ENCODE peak calls at places on chromosomes 12 and 14, in seven cellular contexts. Q is dorsolateral prefrontal cortex; H is PC-3; Y is aorta; A is CD8-positive, alpha-beta T cell; U is CD8-positive, alpha-beta memory T cell; N is psoas muscle. F is an unnamed sample.

GRCh38 chr12:121334513-121335343 is 17.5 kb downstream of the ANAPC5 start:
- DNase-seq in A (no peak), U (no peak), Y (no peak), Q (no peak), H (peak), N (no peak), F (no peak)

GRCh38 chr12:38384816-38385491 is 68.4 kb downstream of the ALG10B start:
- DNase-seq in U (no peak), N (no peak), Y (no peak), A (no peak), Q (no peak), H (peak), F (no peak)

GRCh38 chr12:109777544-109777943 is 55.7 kb downstream of the TRPV4 start:
- DNase-seq in H (peak), Q (no peak), U (no peak), N (peak), Y (no peak), A (peak), F (no peak)

GRCh38 chr12:63163542-63163941 is 12.5 kb upstream of the AVPR1A start:
- DNase-seq in Y (no peak), N (no peak), U (no peak), H (no peak), Q (no peak), A (no peak), F (no peak)

GRCh38 chr12:26239508-26240328 is 44.3 kb downstream of the SSPN start:
- DNase-seq in Y (peak), N (peak), A (no peak), Q (peak), U (no peak), H (peak), F (peak)

GRCh38 chr12:1932264-1932777 is 13.9 kb upstream of the CACNA2D4 start:
- DNase-seq in H (no peak), A (no peak), N (no peak), Q (no peak), Y (no peak), U (no peak), F (peak)

GRCh38 chr12:25458047-25458552 is 95.0 kb downstream of the LMNTD1 start:
- DNase-seq in U (no peak), Y (no peak), H (peak), Q (no peak), N (no peak), A (no peak), F (no peak)

GRCh38 chr12:43812042-43812441 is 5.9 kb upstream of the TWF1 start:
- DNase-seq in Q (no peak), N (no peak), A (no peak), U (no peak), Y (no peak), H (no peak), F (no peak)

GRCh38 chr12:42474391-42474790 is 115.2 kb downstream of the PRICKLE1 start:
- DNase-seq in U (no peak), Y (no peak), Q (no peak), A (no peak), H (peak), N (no peak), F (no peak)

GRCh38 chr14:106276326-106277267 is 750.2 kb downstream of the TMEM121 start:
- DNase-seq in A (peak), U (no peak), Y (no peak), N (no peak), Q (no peak), H (no peak), F (no peak)

GRCh38 chr12:98424726-98425401 is 90.5 kb upstream of the TMPO start:
- DNase-seq in Y (peak), N (no peak), H (peak), A (peak), Q (peak), U (peak), F (peak)

GRCh38 chr12:52368494-52368893 is 1.2 kb upstream of the KRT85 start:
- DNase-seq in H (no peak), A (no peak), Y (no peak), N (no peak), U (no peak), Q (no peak), F (no peak)

GRCh38 chr12:53575502-53576264 is 50.5 kb downstream of the ATF7 start:
- DNase-seq in U (no peak), Q (no peak), Y (no peak), H (peak), N (no peak), A (no peak), F (no peak)

GRCh38 chr12:90854136-90854689 is 100.8 kb downstream of the CCER1 start:
- DNase-seq in Y (no peak), Q (no peak), A (no peak), N (no peak), U (no peak), H (peak), F (no peak)

GRCh38 chr14:62001988-62002387 is 239.8 kb downstream of the SNAPC1 start:
- DNase-seq in Y (no peak), N (no peak), U (no peak), A (no peak), H (peak), Q (no peak), F (no peak)

GRCh38 chr14:62006116-62006737 is 244.0 kb downstream of the SNAPC1 start:
- DNase-seq in Y (no peak), Q (no peak), U (no peak), A (no peak), H (no peak), N (no peak), F (no peak)

GRCh38 chr14:61997146-61997545 is 234.9 kb downstream of the SNAPC1 start:
- DNase-seq in Q (no peak), N (no peak), Y (no peak), U (no peak), A (no peak), H (peak), F (no peak)

GRCh38 chr14:62003701-62004100 is 241.5 kb downstream of the SNAPC1 start:
- DNase-seq in U (no peak), N (no peak), H (peak), Y (no peak), A (no peak), Q (no peak), F (no peak)

DNA sequence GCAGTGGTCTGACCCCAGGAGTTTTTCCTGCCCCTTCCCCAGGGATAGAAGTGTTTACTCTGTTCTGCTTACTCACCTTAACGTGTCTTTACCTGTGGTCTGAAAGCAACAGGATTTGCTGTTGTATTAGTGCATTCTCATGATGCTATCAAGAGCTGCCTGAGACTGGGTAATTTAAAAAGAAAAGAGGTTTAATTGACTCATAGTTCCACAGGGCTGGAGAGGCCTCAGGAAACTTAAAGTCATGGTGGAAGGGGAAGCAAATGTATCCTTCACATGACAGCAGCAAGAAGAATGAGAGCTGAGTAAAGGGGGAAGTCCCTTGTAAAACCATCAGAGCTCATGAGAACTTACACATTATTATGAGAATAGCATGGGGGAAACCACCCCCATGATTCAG is 240.4 kb downstream of the SNAPC1 start:
- DNase-seq in Y (no peak), Q (no peak), H (peak), N (no peak), A (no peak), U (no peak), F (no peak)
- H3K27ac ChIP-seq in Y (no peak), Q (no peak), H (peak), N (no peak), A (no peak), U (no peak), F (no peak)

GRCh38 chr12:125015680-125016310 is 22.4 kb downstream of the BRI3BP start:
- DNase-seq in U (no peak), Y (peak), A (no peak), N (no peak), H (no peak), Q (peak), F (peak)

GRCh38 chr12:125017801-125018200 is 24.4 kb downstream of the BRI3BP start:
- DNase-seq in A (no peak), N (no peak), Y (peak), H (no peak), U (no peak), Q (no peak), F (no peak)

GRCh38 chr12:125014526-125014925 is 21.1 kb downstream of the BRI3BP start:
- DNase-seq in A (no peak), Y (peak), N (no peak), H (no peak), U (no peak), Q (no peak), F (no peak)

GRCh38 chr12:125018356-125018755 is 24.9 kb downstream of the BRI3BP start:
- DNase-seq in A (no peak), Q (no peak), N (no peak), H (no peak), U (no peak), Y (peak), F (no peak)

DNA sequence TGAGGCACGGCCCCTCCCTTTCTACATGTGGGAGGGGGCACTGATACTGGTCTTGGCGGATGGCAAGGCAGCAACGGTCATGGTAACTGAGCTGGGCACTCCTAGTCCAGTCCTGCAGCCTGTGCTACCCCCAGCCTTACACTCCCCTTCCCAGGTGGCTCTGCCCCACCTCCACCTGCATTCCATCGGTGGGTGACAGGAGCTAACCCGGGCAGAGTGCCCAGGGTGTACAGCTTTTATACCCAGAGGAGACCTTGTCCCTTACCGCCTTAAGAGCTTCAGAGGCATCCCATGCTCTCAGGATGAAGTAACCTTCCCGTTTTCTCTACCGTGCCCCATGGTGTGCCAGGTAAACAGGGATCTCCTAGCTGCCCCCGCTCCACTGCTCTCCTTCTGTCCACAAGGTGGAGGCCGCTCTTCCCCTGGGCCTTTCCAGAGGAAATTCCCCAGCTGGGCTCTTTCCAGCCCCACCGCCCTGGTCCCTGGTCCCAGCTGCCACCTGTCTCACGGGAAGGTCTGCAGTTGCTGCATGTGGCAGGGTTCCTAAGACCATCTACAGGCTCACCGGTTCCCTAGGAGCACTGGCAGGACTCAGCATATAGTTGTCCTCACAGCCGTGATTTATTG is 20.5 kb downstream of the BRI3BP start:
- DNase-seq in U (no peak), H (no peak), A (no peak), N (no peak), Y (no peak), Q (no peak), F (no peak)
- H3K27ac ChIP-seq in U (no peak), H (no peak), A (no peak), N (no peak), Y (no peak), Q (peak), F (no peak)

DNA sequence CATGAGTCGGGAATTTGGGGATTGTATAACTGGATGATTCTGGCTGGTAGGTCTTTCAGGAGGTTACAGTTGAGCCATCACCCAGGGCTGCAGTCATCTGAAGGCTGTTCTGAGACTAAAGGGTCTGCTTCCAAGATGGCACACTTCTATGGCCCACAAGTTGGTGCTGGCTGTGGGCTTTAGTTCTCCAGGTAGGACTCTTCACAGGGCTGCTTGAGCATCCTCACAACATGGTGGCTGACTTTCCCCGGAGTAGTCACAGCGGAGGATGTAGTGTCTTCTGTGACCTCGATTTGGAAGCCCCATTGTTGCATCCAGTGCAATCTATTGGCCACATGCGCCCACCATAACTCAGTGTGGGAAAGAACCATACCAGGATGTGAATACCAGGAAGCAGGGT is 14.4 kb downstream of the PHETA1 start:
- DNase-seq in A (no peak), H (no peak), Y (no peak), U (no peak), N (no peak), Q (no peak), F (no peak)
- H3K27ac ChIP-seq in A (no peak), H (no peak), Y (no peak), U (no peak), N (no peak), Q (no peak), F (no peak)

GRCh38 chr12:112367986-112368385 is 14.2 kb downstream of the HECTD4 start:
- DNase-seq in A (no peak), U (no peak), N (no peak), Y (no peak), H (no peak), Q (no peak), F (no peak)
- H3K27ac ChIP-seq in A (no peak), U (no peak), N (no peak), Y (no peak), H (no peak), Q (no peak), F (no peak)

GRCh38 chr12:11759894-11760293 is 110.4 kb downstream of the ETV6 start:
- DNase-seq in H (no peak), Y (no peak), Q (no peak), U (no peak), N (no peak), A (no peak), F (no peak)
- H3K27ac ChIP-seq in H (no peak), Y (peak), Q (no peak), U (no peak), N (no peak), A (no peak), F (no peak)

GRCh38 chr14:69616408-69616773 is 5.0 kb downstream of the SUSD6 start:
- DNase-seq in Y (no peak), H (no peak), N (no peak), A (no peak), U (no peak), Q (no peak), F (no peak)
- H3K27ac ChIP-seq in Y (no peak), H (no peak), N (peak), A (peak), U (peak), Q (peak), F (peak)

GRCh38 chr14:21023174-21023573 is 1.7 kb downstream of the NDRG2 start:
- DNase-seq in Q (no peak), H (no peak), A (no peak), Y (no peak), U (no peak), N (no peak), F (peak)
- H3K27ac ChIP-seq in Q (peak), H (no peak), A (no peak), Y (no peak), U (no peak), N (peak), F (peak)